ENCODE peak calls at places on chromosome 9, in five cellular contexts. One of them, this sample, is unnamed.

GRCh38 chr9:136821333-136822031 is 13.7 kb downstream of the RABL6 start:
- DNase-seq in GM23248: peak
- DNase-seq in H1: no peak
- DNase-seq in Karpas-422: no peak
- DNase-seq in hepatocyte: no peak
- DNase-seq in this sample: no peak

GRCh38 chr9:115126406-115126805 is 8.4 kb upstream of the TNC start:
- DNase-seq in GM23248: no peak
- DNase-seq in H1: no peak
- DNase-seq in Karpas-422: no peak
- DNase-seq in hepatocyte: no peak
- DNase-seq in this sample: no peak

GRCh38 chr9:98235126-98235525 is 20.3 kb downstream of the TBC1D2 start:
- DNase-seq in GM23248: no peak
- DNase-seq in H1: no peak
- DNase-seq in Karpas-422: no peak
- DNase-seq in hepatocyte: peak
- DNase-seq in this sample: no peak

GRCh38 chr9:134653259-134654009 is 11.8 kb downstream of the COL5A1 start:
- DNase-seq in GM23248: no peak
- DNase-seq in H1: no peak
- DNase-seq in Karpas-422: peak
- DNase-seq in hepatocyte: no peak
- DNase-seq in this sample: peak

GRCh38 chr9:99239341-99240055 is 17.4 kb downstream of the SEC61B start:
- DNase-seq in GM23248: peak
- DNase-seq in H1: no peak
- DNase-seq in Karpas-422: no peak
- DNase-seq in hepatocyte: no peak
- DNase-seq in this sample: peak

GRCh38 chr9:113631811-113632665 is 168.5 kb downstream of the RGS3 start:
- DNase-seq in GM23248: peak
- DNase-seq in H1: no peak
- DNase-seq in Karpas-422: no peak
- DNase-seq in hepatocyte: no peak
- DNase-seq in this sample: no peak

GRCh38 chr9:26471271-26471670 is 421.3 kb downstream of the CAAP1 start:
- DNase-seq in GM23248: no peak
- DNase-seq in H1: no peak
- DNase-seq in Karpas-422: no peak
- DNase-seq in hepatocyte: no peak
- DNase-seq in this sample: no peak

GRCh38 chr9:88583901-88584596 is 49.1 kb downstream of the NXNL2 start:
- DNase-seq in GM23248: peak
- DNase-seq in H1: no peak
- DNase-seq in Karpas-422: peak
- DNase-seq in hepatocyte: no peak
- DNase-seq in this sample: peak

GRCh38 chr9:132955123-132955522 is 10.7 kb upstream of the TSC1 start:
- DNase-seq in GM23248: no peak
- DNase-seq in H1: no peak
- DNase-seq in Karpas-422: no peak
- DNase-seq in hepatocyte: no peak
- DNase-seq in this sample: no peak

GRCh38 chr9:115104908-115105307 is 13.0 kb downstream of the TNC start:
- DNase-seq in GM23248: peak
- DNase-seq in H1: no peak
- DNase-seq in Karpas-422: no peak
- DNase-seq in hepatocyte: no peak
- DNase-seq in this sample: no peak

GRCh38 chr9:95508242-95508967 is 8.4 kb downstream of the PTCH1 start:
- DNase-seq in GM23248: peak
- DNase-seq in H1: peak
- DNase-seq in Karpas-422: peak
- DNase-seq in hepatocyte: peak
- DNase-seq in this sample: no peak

GRCh38 chr9:95507456-95508241 is 9.1 kb downstream of the PTCH1 start:
- DNase-seq in GM23248: peak
- DNase-seq in H1: peak
- DNase-seq in Karpas-422: peak
- DNase-seq in hepatocyte: peak
- DNase-seq in this sample: peak

GRCh38 chr9:95506438-95506691 is 10.4 kb downstream of the PTCH1 start:
- DNase-seq in GM23248: peak
- DNase-seq in H1: no peak
- DNase-seq in Karpas-422: peak
- DNase-seq in hepatocyte: peak
- DNase-seq in this sample: peak

GRCh38 chr9:95505676-95506437 is 10.9 kb downstream of the PTCH1 start:
- DNase-seq in GM23248: peak
- DNase-seq in H1: peak
- DNase-seq in Karpas-422: peak
- DNase-seq in hepatocyte: peak
- DNase-seq in this sample: peak

DNA sequence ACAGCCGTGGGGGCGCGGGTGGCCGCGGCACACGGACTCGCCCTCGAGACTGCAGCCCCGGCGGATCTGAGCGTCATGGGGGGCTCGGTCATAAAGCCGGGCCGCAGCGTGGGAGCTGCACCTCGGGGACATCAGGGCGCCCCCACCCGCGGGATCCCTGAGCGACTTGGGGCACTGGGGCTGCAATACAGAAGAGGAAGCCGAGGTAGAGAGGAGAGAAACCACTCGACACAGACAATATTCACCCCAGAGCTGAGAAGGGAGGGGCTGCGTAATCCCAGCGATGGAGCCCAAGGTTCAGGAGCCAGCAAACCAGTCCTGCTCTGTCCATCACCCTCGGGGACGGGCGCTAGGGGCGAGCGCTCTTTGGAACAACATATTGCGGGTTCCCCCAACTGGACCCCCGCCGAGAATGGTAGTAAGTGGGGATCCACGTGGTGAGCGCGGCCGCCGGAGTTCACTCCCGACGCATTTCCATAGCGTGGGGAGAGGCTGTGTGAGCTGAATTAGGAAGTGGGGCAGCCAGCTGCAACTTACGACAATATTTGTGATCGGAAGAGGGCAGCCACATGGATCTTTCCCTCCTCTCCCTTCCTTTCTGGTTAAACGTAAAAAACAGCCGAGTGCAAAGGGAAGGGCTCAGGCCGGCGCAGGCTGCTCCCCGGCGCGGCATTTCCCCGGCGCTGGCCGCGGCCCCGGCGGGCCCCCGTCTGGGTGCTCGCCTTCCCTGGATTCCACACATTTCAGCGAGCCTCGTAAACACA is 9.9 kb downstream of the PTCH1 start:
- DNase-seq in GM23248: peak
- DNase-seq in H1: peak
- DNase-seq in Karpas-422: peak
- DNase-seq in hepatocyte: peak
- DNase-seq in this sample: peak
- H2AFZ ChIP-seq in GM23248: peak
- H2AFZ ChIP-seq in H1: no peak
- H2AFZ ChIP-seq in Karpas-422: peak
- H2AFZ ChIP-seq in hepatocyte: no peak
- H2AFZ ChIP-seq in this sample: peak

GRCh38 chr9:74496819-74497749 is at the start of gene RORB:
- DNase-seq in GM23248: peak
- DNase-seq in H1: peak
- DNase-seq in Karpas-422: peak
- DNase-seq in hepatocyte: peak
- DNase-seq in this sample: peak

GRCh38 chr9:74499111-74499601 is 2.0 kb downstream of the RORB start:
- DNase-seq in GM23248: no peak
- DNase-seq in H1: peak
- DNase-seq in Karpas-422: no peak
- DNase-seq in hepatocyte: peak
- DNase-seq in this sample: peak

GRCh38 chr9:74499770-74500583 is 2.8 kb downstream of the RORB start:
- DNase-seq in GM23248: no peak
- DNase-seq in H1: peak
- DNase-seq in Karpas-422: no peak
- DNase-seq in hepatocyte: peak
- DNase-seq in this sample: no peak

GRCh38 chr9:74497750-74498615 is 848 bp downstream of the RORB start:
- DNase-seq in GM23248: peak
- DNase-seq in H1: peak
- DNase-seq in Karpas-422: no peak
- DNase-seq in hepatocyte: peak
- DNase-seq in this sample: peak

GRCh38 chr9:74498616-74499095 is 1.5 kb downstream of the RORB start:
- DNase-seq in GM23248: peak
- DNase-seq in H1: peak
- DNase-seq in Karpas-422: no peak
- DNase-seq in hepatocyte: peak
- DNase-seq in this sample: no peak
- H2AFZ ChIP-seq in GM23248: peak
- H2AFZ ChIP-seq in H1: peak
- H2AFZ ChIP-seq in Karpas-422: no peak
- H2AFZ ChIP-seq in hepatocyte: peak
- H2AFZ ChIP-seq in this sample: no peak

DNA sequence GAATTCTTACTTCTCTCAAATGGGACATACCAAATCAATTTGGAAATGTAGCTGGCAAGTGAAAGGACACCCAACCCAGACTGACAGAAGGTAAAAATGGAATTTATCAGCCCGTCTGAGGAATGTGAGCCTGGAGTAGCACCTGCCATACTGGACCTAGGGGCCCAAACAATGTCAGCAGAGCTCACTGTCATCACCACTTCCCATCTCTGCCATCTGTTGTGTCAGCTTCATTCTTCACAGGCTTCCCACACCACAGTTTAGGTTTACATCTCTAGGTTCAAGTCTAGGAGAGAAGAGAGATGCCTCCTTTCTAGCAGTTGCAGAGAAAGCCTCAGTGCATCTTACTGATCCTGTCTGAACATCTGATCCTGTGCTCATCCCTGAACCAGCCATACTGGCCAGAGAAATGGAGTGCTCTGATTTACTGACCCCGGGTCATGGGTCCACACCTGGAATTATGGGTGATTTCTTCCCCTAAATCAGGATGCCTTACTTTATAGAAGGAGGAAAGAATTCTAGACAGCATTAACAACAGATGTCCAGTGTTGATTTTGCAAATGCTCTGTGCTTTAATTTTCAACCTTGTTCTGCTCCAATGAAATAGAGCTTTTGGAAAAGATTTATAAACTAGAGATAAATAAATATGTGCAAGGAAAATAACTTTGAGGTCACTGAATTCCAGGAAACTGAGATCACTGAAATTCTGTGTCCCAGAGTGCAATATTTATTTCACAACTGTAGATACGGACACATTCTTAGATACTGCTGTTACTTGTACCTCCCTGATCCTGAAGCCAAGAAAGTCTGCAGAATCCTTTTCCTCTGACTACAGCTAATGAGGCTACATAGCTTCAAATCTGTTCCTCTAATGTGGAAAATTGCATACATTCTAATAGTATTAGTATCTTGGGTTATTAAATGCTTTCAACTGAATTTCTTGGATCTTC is 222.7 kb downstream of the DOCK8 start:
- DNase-seq in GM23248: peak
- DNase-seq in H1: no peak
- DNase-seq in Karpas-422: no peak
- DNase-seq in hepatocyte: peak
- DNase-seq in this sample: no peak
- H2AFZ ChIP-seq in GM23248: no peak
- H2AFZ ChIP-seq in H1: no peak
- H2AFZ ChIP-seq in Karpas-422: no peak
- H2AFZ ChIP-seq in hepatocyte: no peak
- H2AFZ ChIP-seq in this sample: no peak

GRCh38 chr9:122347348-122348287 is 23.2 kb upstream of the PTGS1 start:
- DNase-seq in GM23248: peak
- DNase-seq in H1: no peak
- DNase-seq in Karpas-422: peak
- DNase-seq in hepatocyte: peak
- DNase-seq in this sample: peak
- H2AFZ ChIP-seq in GM23248: peak
- H2AFZ ChIP-seq in H1: no peak
- H2AFZ ChIP-seq in Karpas-422: peak
- H2AFZ ChIP-seq in hepatocyte: peak
- H2AFZ ChIP-seq in this sample: peak

This sample was measured in osteoblast.